ENCODE peak calls at places on chromosome 21, in six cellular contexts. J is HCT116, D is GM12878, X is H1, K is HepG2, V is K562. S is an unnamed sample.

GRCh38 chr21:38815060-38815405 is 9.3 kb downstream of the ETS2 start:
- DNase-seq in D (no peak), X (no peak), V (no peak), K (no peak), J (no peak), S (no peak)

GRCh38 chr21:16169102-16169511 is 439.3 kb downstream of the USP25 start:
- DNase-seq in K (no peak), J (no peak), V (no peak), D (no peak), X (no peak), S (no peak)

GRCh38 chr21:24025101-24025500 is 1582.2 kb downstream of the MRPL39 start:
- DNase-seq in V (no peak), D (no peak), J (no peak), X (no peak), K (no peak), S (no peak)

GRCh38 chr21:38494688-38495087 is 3.6 kb downstream of the ERG start:
- DNase-seq in K (no peak), D (no peak), V (no peak), X (no peak), J (no peak), S (no peak)

GRCh38 chr21:29961291-29962027 is 21.7 kb upstream of the GRIK1 start:
- DNase-seq in J (no peak), X (no peak), V (no peak), K (no peak), D (no peak), S (no peak)

GRCh38 chr21:20167059-20167458 is 831.1 kb upstream of the NCAM2 start:
- DNase-seq in K (no peak), V (no peak), D (no peak), J (no peak), X (no peak), S (no peak)

GRCh38 chr21:46155514-46156377 is at the start of gene FTCD:
- DNase-seq in X (peak), J (no peak), V (no peak), K (peak), D (no peak), S (no peak)

GRCh38 chr21:46619846-46620245 is 15.0 kb upstream of the S100B start:
- DNase-seq in V (no peak), J (no peak), X (no peak), K (no peak), D (no peak), S (no peak)

GRCh38 chr21:9758141-9758540 is 763.2 kb upstream of the TPTE start:
- DNase-seq in X (no peak), V (no peak), J (no peak), D (no peak), K (no peak), S (no peak)

GRCh38 chr21:38918629-38919346 is 113.1 kb downstream of the ETS2 start:
- DNase-seq in J (no peak), K (peak), X (no peak), D (no peak), V (no peak), S (no peak)

GRCh38 chr21:45985471-45986315 is 4.1 kb downstream of the COL6A1 start:
- DNase-seq in K (no peak), X (no peak), D (no peak), J (no peak), V (no peak), S (no peak)

GRCh38 chr21:39001341-39001740 is 181.9 kb downstream of the PSMG1 start:
- DNase-seq in X (no peak), K (no peak), D (no peak), J (no peak), V (no peak), S (no peak)

GRCh38 chr21:25934771-25935224 is 200.0 kb downstream of the GABPA start:
- DNase-seq in K (peak), J (no peak), X (no peak), D (no peak), V (no peak), S (no peak)

GRCh38 chr21:37535130-37535529 is 168.6 kb downstream of the DYRK1A start:
- DNase-seq in K (no peak), V (no peak), D (no peak), J (no peak), X (no peak), S (no peak)

DNA sequence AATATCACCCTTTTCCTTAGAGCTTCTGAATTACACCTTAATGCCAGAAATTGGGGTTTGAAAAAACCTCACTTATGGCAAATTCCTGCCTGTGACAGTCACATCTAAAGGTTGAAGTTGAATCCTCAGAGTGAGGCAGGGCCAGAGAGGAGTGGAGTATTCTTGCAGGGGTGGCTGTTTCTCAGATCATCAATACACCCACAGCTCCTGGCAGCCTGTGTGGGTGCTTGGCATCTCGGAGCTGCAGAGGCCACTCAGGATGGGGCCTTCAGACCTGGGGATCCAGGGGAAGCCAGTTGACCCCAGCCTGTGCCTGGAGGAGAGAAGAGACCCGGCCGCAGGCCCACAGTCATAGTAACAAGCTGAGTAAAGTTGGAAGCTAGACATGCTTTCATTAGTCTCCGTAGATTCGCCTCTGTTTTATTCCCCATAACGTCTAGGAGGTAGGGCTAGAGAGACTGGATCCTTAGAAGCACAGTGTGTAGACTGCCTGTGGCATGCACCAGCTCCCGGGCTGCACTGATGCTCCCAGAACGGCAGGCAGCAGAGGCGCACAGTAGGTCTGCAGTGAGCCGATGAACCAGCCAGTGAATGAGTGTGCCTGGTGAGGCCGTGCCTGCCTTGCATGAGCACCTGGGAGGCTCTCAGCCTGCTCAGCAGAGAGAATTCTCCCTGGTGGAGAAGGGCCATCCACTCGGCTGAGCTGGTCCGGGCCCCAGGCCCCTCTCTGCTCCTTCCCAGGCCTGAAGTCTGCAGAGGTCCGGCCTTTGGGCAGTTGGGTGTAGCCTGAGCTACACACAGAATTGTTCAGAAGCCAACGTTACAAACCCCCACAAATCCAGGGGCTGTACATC is 42.9 kb downstream of the TFF3 start:
- DNase-seq in K (no peak), J (no peak), X (no peak), D (no peak), V (no peak), S (no peak)
- TF ChIP-seq YY1 in K (no peak), J (no peak), X (no peak), D (no peak), V (no peak), S (no peak)

GRCh38 chr21:33360281-33360680 is 35.5 kb downstream of the IFNAR1 start:
- DNase-seq in D (no peak), K (no peak), V (no peak), X (no peak), J (no peak), S (no peak)

GRCh38 chr21:33359446-33359845 is 34.7 kb downstream of the IFNAR1 start:
- DNase-seq in V (no peak), D (no peak), X (no peak), K (no peak), J (no peak), S (no peak)

GRCh38 chr21:33360871-33361602 is 36.3 kb downstream of the IFNAR1 start:
- DNase-seq in K (peak), V (peak), X (peak), J (no peak), D (peak), S (peak)

GRCh38 chr21:33364830-33365229 is 38.4 kb upstream of the IFNGR2 start:
- DNase-seq in J (no peak), V (no peak), D (no peak), X (no peak), K (no peak), S (no peak)

GRCh38 chr21:33362044-33362555 is 37.3 kb downstream of the IFNAR1 start:
- DNase-seq in X (peak), V (peak), K (no peak), D (no peak), J (no peak), S (peak)
- TF ChIP-seq YY1 in X (no peak), V (no peak), K (no peak), D (no peak), J (no peak), S (no peak)

GRCh38 chr21:17466166-17466565 is 46.7 kb upstream of the CXADR start:
- DNase-seq in X (no peak), K (peak), D (no peak), J (no peak), V (peak), S (no peak)
- TF ChIP-seq YY1 in X (no peak), K (no peak), D (no peak), J (no peak), V (no peak), S (no peak)

DNA sequence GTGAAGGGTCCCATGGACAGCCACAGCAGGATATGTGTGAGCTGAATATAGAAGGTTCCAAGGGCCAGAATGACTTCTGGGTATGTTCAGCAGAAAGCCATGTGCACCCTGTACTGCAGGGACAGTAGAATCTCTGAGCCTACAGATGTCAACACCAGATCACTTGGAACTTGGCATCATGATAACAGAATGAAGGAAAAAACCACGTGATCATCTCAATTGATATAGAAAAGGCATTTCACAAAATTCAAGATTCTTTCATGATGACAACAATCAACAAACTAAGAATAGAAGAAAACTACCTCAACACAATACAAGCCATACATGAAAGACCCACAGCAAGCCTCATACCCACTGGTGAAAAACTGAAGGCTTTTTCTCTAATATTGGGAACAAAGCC is 885 bp upstream of the KRTAP12-2 start:
- DNase-seq in X (no peak), J (no peak), V (no peak), K (no peak), D (no peak), S (no peak)
- TF ChIP-seq YY1 in X (no peak), J (no peak), V (no peak), K (no peak), D (no peak), S (no peak)

DNA sequence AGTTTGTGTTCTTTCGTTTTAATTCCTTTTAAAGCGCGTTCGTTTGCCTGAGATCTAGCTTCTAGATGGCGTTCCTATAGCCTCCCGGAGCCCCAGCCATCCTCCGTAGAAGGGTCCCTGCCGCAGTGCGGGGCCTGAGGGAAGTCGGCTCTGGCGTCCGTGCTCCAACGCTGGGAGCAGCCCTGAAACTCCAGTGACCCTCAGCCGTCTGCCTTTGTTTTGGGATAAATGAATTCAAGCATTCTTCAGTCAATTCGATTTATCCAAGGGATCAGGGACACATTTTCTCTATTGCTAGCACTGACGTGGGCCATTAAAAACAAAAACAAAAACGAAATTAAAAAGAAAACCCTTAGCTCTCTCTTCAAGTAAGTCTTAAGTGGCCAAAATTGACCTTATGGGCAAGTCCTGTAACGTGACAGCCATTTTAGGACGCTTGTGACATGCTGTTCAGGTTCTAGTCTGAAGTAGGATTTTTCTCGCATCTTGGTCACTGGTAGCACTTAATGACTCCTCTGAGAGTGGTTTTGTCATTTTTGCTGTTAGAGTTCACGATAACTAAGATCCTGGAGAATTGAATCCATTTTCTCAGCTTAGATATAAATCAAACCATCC is 757 bp upstream of the HSPA13 start:
- DNase-seq in J (no peak), X (no peak), D (peak), V (peak), K (no peak), S (peak)
- TF ChIP-seq YY1 in J (no peak), X (peak), D (peak), V (peak), K (no peak), S (peak)

GRCh38 chr21:41361786-41362604 is at the start of gene MX2:
- DNase-seq in D (peak), K (peak), V (no peak), J (no peak), X (no peak), S (no peak)
- TF ChIP-seq YY1 in D (peak), K (no peak), V (no peak), J (no peak), X (no peak), S (no peak)

GRCh38 chr21:34813266-34813886 is 144.6 kb downstream of the CLIC6 start:
- DNase-seq in D (no peak), V (no peak), X (no peak), J (no peak), K (no peak), S (no peak)

GRCh38 chr21:34811368-34811767 is 142.6 kb downstream of the CLIC6 start:
- DNase-seq in V (no peak), J (no peak), X (no peak), K (no peak), D (no peak), S (no peak)

GRCh38 chr21:34814529-34814951 is 145.7 kb downstream of the CLIC6 start:
- DNase-seq in J (no peak), V (no peak), D (no peak), K (no peak), X (no peak), S (no peak)

GRCh38 chr21:34810786-34811185 is 142.0 kb downstream of the CLIC6 start:
- DNase-seq in X (no peak), V (no peak), D (no peak), K (no peak), J (no peak), S (no peak)

DNA sequence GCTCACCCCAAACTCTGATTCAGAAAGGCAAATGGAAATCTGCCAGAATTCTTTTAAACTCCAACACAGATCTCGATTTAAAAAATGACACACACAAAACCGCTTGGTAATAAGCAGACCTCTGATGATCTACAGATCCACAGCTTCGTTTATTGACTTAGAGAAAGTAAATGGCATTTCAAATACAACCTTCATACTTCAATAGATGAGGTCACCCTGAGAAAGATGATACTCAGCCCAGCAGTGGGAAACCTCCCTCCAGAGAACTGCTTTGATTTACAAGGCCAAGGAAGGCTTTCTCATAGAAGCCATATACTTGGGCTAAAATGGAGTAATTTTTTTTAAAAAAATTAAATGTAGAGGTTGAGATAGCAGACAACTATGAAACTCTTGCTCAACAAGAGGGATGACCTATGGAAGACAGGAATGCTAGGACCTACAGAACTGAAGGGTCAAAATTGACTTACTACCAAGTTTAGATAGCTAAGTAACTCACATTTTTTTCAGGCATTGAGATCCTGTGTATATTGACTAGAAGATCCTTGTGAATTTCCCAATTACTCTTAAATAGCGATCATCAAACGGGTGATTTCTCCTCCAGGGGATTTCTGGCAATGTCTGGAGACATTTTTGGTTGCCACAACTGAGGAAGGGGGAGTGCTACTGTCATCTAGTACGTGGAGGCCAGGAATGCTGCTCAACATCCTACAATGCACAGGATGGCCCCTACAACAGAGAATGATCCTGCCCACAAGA is 143.9 kb downstream of the CLIC6 start:
- DNase-seq in X (no peak), K (peak), J (no peak), V (no peak), D (no peak), S (no peak)
- TF ChIP-seq YY1 in X (no peak), K (no peak), J (no peak), V (no peak), D (no peak), S (no peak)

DNA sequence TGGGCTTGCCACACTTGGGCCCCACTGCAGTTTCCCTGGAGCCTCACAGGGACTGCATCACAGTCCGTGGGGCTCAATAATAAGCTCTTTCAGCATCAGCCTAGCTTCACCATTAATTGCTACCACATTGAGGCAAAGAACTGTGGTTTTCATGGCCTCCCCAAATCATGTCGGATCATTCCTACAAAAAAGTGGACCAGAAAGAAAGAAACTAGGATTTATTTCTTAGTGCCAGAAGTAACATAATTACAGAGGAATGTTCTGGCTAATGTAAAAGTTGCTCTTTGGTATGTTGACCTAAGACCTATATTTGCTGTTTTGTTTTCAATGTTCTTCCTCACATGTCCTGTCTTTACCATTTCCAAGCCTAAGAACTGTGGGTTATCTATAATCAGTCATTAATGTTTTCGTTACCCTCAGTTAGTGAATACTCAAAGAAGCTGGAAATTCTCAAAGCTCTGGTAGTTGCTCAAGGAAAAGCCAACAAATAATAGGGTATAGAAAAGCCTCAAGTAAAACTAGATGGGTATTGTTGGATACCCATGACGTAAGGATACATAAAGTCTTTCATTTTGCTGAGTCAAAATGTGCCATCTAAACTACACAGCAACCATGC is 173.9 kb downstream of the LTN1 start:
- DNase-seq in D (no peak), K (no peak), X (no peak), V (no peak), J (no peak), S (no peak)
- TF ChIP-seq YY1 in D (no peak), K (no peak), X (no peak), V (no peak), J (no peak), S (no peak)

DNA sequence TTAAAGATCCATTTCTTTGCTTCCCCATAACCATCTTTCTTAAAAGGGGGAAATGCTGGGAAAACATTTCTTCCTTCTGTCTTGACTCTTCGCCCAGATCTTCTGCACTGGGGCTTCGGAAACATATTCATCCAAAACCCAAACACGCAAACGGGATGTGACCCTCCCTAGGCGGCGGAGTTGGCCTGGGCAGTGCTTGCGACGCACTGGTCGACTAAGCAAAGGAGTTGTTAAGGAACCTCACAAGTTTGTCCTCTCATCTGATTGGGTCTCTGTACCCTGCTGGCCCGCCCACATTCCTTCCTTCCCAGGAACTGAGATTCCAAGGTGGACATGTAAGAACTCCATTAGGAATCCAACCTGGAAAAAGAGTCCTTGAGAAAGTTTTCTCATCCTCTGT is 2.5 kb downstream of the ADAMTS5 start:
- DNase-seq in X (no peak), D (no peak), K (no peak), V (no peak), J (no peak), S (no peak)
- TF ChIP-seq YY1 in X (no peak), D (no peak), K (no peak), V (no peak), J (no peak), S (no peak)

S was measured in NT2/D1.